ENCODE peak calls at places on chromosomes 12 and 14, in seven cellular contexts. One of them, this sample, is unnamed.

GRCh38 chr14:62599616-62600385 is 445.5 kb downstream of the KCNH5 start:
- DNase-seq in HepG2: no peak
- DNase-seq in H1: no peak
- DNase-seq in GM12878: no peak
- DNase-seq in endothelial cell of umbilical vein: no peak
- DNase-seq in HCT116: no peak
- DNase-seq in K562: no peak
- DNase-seq in this sample: peak

GRCh38 chr14:74223016-74223415 is 16.2 kb upstream of the VSX2 start:
- DNase-seq in endothelial cell of umbilical vein: no peak
- DNase-seq in GM12878: no peak
- DNase-seq in K562: no peak
- DNase-seq in H1: no peak
- DNase-seq in HCT116: no peak
- DNase-seq in HepG2: no peak
- DNase-seq in this sample: no peak

GRCh38 chr12:109653896-109654295 is 59.7 kb upstream of the FAM222A start:
- DNase-seq in HCT116: no peak
- DNase-seq in H1: no peak
- DNase-seq in HepG2: no peak
- DNase-seq in K562: no peak
- DNase-seq in endothelial cell of umbilical vein: no peak
- DNase-seq in GM12878: no peak
- DNase-seq in this sample: no peak

GRCh38 chr12:21472197-21472596 is 29.2 kb downstream of the RECQL start:
- DNase-seq in HepG2: no peak
- DNase-seq in endothelial cell of umbilical vein: no peak
- DNase-seq in H1: no peak
- DNase-seq in GM12878: no peak
- DNase-seq in K562: no peak
- DNase-seq in HCT116: no peak
- DNase-seq in this sample: no peak

GRCh38 chr12:30813741-30814687 is 59.3 kb upstream of the CAPRIN2 start:
- DNase-seq in H1: no peak
- DNase-seq in HCT116: no peak
- DNase-seq in GM12878: no peak
- DNase-seq in HepG2: no peak
- DNase-seq in endothelial cell of umbilical vein: no peak
- DNase-seq in K562: no peak
- DNase-seq in this sample: no peak

GRCh38 chr12:116672842-116673516 is 64.9 kb downstream of the SPRING1 start:
- DNase-seq in HCT116: no peak
- DNase-seq in H1: no peak
- DNase-seq in endothelial cell of umbilical vein: no peak
- DNase-seq in HepG2: no peak
- DNase-seq in K562: no peak
- DNase-seq in GM12878: peak
- DNase-seq in this sample: no peak

GRCh38 chr12:105142259-105142658 is 34.7 kb downstream of the WASHC4 start:
- DNase-seq in endothelial cell of umbilical vein: no peak
- DNase-seq in GM12878: no peak
- DNase-seq in HepG2: no peak
- DNase-seq in HCT116: no peak
- DNase-seq in H1: no peak
- DNase-seq in K562: no peak
- DNase-seq in this sample: no peak

GRCh38 chr12:13816394-13816793 is 165.0 kb downstream of the GRIN2B start:
- DNase-seq in GM12878: no peak
- DNase-seq in HCT116: no peak
- DNase-seq in endothelial cell of umbilical vein: no peak
- DNase-seq in HepG2: no peak
- DNase-seq in K562: no peak
- DNase-seq in H1: no peak
- DNase-seq in this sample: no peak

GRCh38 chr12:131202592-131203378 is 249.1 kb downstream of the ADGRD1 start:
- DNase-seq in K562: no peak
- DNase-seq in GM12878: no peak
- DNase-seq in HCT116: no peak
- DNase-seq in HepG2: no peak
- DNase-seq in endothelial cell of umbilical vein: no peak
- DNase-seq in H1: peak
- DNase-seq in this sample: no peak

GRCh38 chr14:100644784-100645183 is 57.6 kb upstream of the BEGAIN start:
- DNase-seq in HepG2: no peak
- DNase-seq in HCT116: no peak
- DNase-seq in endothelial cell of umbilical vein: no peak
- DNase-seq in GM12878: no peak
- DNase-seq in K562: peak
- DNase-seq in H1: no peak
- DNase-seq in this sample: no peak

GRCh38 chr14:70827366-70828151 is 18.2 kb upstream of the MAP3K9 start:
- DNase-seq in K562: no peak
- DNase-seq in H1: no peak
- DNase-seq in GM12878: no peak
- DNase-seq in HCT116: no peak
- DNase-seq in HepG2: peak
- DNase-seq in endothelial cell of umbilical vein: no peak
- DNase-seq in this sample: no peak

GRCh38 chr14:93532550-93532949 is 101.8 kb downstream of the UNC79 start:
- DNase-seq in H1: no peak
- DNase-seq in HCT116: no peak
- DNase-seq in HepG2: no peak
- DNase-seq in GM12878: no peak
- DNase-seq in K562: no peak
- DNase-seq in endothelial cell of umbilical vein: no peak
- DNase-seq in this sample: no peak

GRCh38 chr12:128190614-128191013 is 76.4 kb upstream of the TMEM132C start:
- DNase-seq in K562: no peak
- DNase-seq in H1: peak
- DNase-seq in HCT116: no peak
- DNase-seq in endothelial cell of umbilical vein: no peak
- DNase-seq in GM12878: no peak
- DNase-seq in HepG2: no peak
- DNase-seq in this sample: no peak

GRCh38 chr12:1660304-1661187 is 30.3 kb upstream of the ADIPOR2 start:
- DNase-seq in GM12878: no peak
- DNase-seq in HCT116: no peak
- DNase-seq in HepG2: peak
- DNase-seq in endothelial cell of umbilical vein: peak
- DNase-seq in K562: no peak
- DNase-seq in H1: no peak
- DNase-seq in this sample: no peak

GRCh38 chr14:48417715-48418500 is 742.5 kb upstream of the MDGA2 start:
- DNase-seq in H1: no peak
- DNase-seq in GM12878: no peak
- DNase-seq in HepG2: no peak
- DNase-seq in K562: no peak
- DNase-seq in HCT116: no peak
- DNase-seq in endothelial cell of umbilical vein: no peak
- DNase-seq in this sample: no peak

GRCh38 chr14:104864267-104865068 is 600 bp upstream of the CEP170B start:
- DNase-seq in GM12878: no peak
- DNase-seq in endothelial cell of umbilical vein: no peak
- DNase-seq in H1: peak
- DNase-seq in K562: peak
- DNase-seq in HepG2: peak
- DNase-seq in HCT116: peak
- DNase-seq in this sample: no peak

DNA sequence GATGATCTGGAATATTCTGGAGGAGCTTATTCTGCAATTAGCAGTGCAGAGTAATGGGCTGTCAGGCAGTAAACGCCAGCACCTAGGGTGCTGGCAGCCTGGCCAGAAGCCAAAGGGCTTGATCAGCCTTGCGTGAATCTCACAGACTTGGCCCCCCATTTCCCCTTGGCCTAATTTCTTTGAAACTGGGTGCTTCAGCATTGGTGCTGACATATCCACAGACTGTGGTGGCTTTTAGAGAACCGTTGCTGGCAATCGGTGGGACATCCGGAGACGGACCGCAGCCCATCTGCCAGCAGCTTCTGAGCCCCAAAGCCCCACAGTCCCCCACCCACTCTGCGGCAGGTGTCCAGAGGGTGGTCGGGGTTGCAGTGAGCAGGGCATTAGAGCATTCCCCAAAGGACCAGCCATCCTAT is 157.1 kb downstream of the CALM1 start:
- DNase-seq in HepG2: no peak
- DNase-seq in H1: no peak
- DNase-seq in endothelial cell of umbilical vein: no peak
- DNase-seq in HCT116: no peak
- DNase-seq in K562: no peak
- DNase-seq in GM12878: no peak
- DNase-seq in this sample: no peak
- TF ChIP-seq EZH2 in HepG2: no peak
- TF ChIP-seq EZH2 in H1: no peak
- TF ChIP-seq EZH2 in endothelial cell of umbilical vein: no peak
- TF ChIP-seq EZH2 in HCT116: no peak
- TF ChIP-seq EZH2 in K562: no peak
- TF ChIP-seq EZH2 in GM12878: no peak
- TF ChIP-seq EZH2 in this sample: no peak

GRCh38 chr14:61515436-61516124 is 179.7 kb upstream of the HIF1A start:
- DNase-seq in GM12878: no peak
- DNase-seq in K562: no peak
- DNase-seq in H1: no peak
- DNase-seq in HepG2: no peak
- DNase-seq in endothelial cell of umbilical vein: no peak
- DNase-seq in HCT116: no peak
- DNase-seq in this sample: no peak
- TF ChIP-seq POLR2AphosphoS5 in GM12878: no peak
- TF ChIP-seq POLR2AphosphoS5 in K562: no peak
- TF ChIP-seq POLR2AphosphoS5 in H1: no peak
- TF ChIP-seq POLR2AphosphoS5 in HepG2: no peak
- TF ChIP-seq POLR2AphosphoS5 in endothelial cell of umbilical vein: no peak
- TF ChIP-seq POLR2AphosphoS5 in HCT116: no peak
- TF ChIP-seq POLR2AphosphoS5 in this sample: no peak

GRCh38 chr14:44009642-44010041 is 497.4 kb downstream of the FSCB start:
- DNase-seq in HCT116: no peak
- DNase-seq in endothelial cell of umbilical vein: no peak
- DNase-seq in HepG2: no peak
- DNase-seq in K562: no peak
- DNase-seq in H1: no peak
- DNase-seq in GM12878: no peak
- DNase-seq in this sample: no peak
- H3K9ac ChIP-seq in HCT116: no peak
- H3K9ac ChIP-seq in endothelial cell of umbilical vein: no peak
- H3K9ac ChIP-seq in HepG2: no peak
- H3K9ac ChIP-seq in K562: no peak
- H3K9ac ChIP-seq in H1: no peak
- H3K9ac ChIP-seq in GM12878: no peak
- H3K9ac ChIP-seq in this sample: no peak

GRCh38 chr12:108019862-108020261 is 109.2 kb upstream of the WSCD2 start:
- DNase-seq in K562: no peak
- DNase-seq in GM12878: no peak
- DNase-seq in H1: no peak
- DNase-seq in HCT116: no peak
- DNase-seq in HepG2: no peak
- DNase-seq in endothelial cell of umbilical vein: no peak
- DNase-seq in this sample: no peak
- TF ChIP-seq EZH2 in K562: no peak
- TF ChIP-seq EZH2 in GM12878: no peak
- TF ChIP-seq EZH2 in H1: no peak
- TF ChIP-seq EZH2 in HCT116: no peak
- TF ChIP-seq EZH2 in HepG2: no peak
- TF ChIP-seq EZH2 in endothelial cell of umbilical vein: no peak
- TF ChIP-seq EZH2 in this sample: no peak

GRCh38 chr12:6333029-6333428 is 8.8 kb downstream of the TNFRSF1A start:
- DNase-seq in GM12878: no peak
- DNase-seq in endothelial cell of umbilical vein: no peak
- DNase-seq in HCT116: no peak
- DNase-seq in HepG2: no peak
- DNase-seq in K562: no peak
- DNase-seq in H1: no peak
- DNase-seq in this sample: no peak
- TF ChIP-seq POLR2AphosphoS5 in GM12878: no peak
- TF ChIP-seq POLR2AphosphoS5 in endothelial cell of umbilical vein: no peak
- TF ChIP-seq POLR2AphosphoS5 in HCT116: no peak
- TF ChIP-seq POLR2AphosphoS5 in HepG2: no peak
- TF ChIP-seq POLR2AphosphoS5 in K562: no peak
- TF ChIP-seq POLR2AphosphoS5 in H1: no peak
- TF ChIP-seq POLR2AphosphoS5 in this sample: no peak

GRCh38 chr12:11782914-11783420 is 133.5 kb downstream of the ETV6 start:
- DNase-seq in endothelial cell of umbilical vein: no peak
- DNase-seq in H1: no peak
- DNase-seq in GM12878: no peak
- DNase-seq in K562: no peak
- DNase-seq in HCT116: no peak
- DNase-seq in HepG2: no peak
- DNase-seq in this sample: no peak

GRCh38 chr12:11777962-11778361 is 128.5 kb downstream of the ETV6 start:
- DNase-seq in HepG2: no peak
- DNase-seq in HCT116: no peak
- DNase-seq in K562: no peak
- DNase-seq in GM12878: no peak
- DNase-seq in H1: no peak
- DNase-seq in endothelial cell of umbilical vein: no peak
- DNase-seq in this sample: no peak

GRCh38 chr12:11778703-11779102 is 129.2 kb downstream of the ETV6 start:
- DNase-seq in K562: no peak
- DNase-seq in HCT116: no peak
- DNase-seq in GM12878: no peak
- DNase-seq in HepG2: no peak
- DNase-seq in endothelial cell of umbilical vein: no peak
- DNase-seq in H1: no peak
- DNase-seq in this sample: no peak

GRCh38 chr12:11780521-11781101 is 131.1 kb downstream of the ETV6 start:
- DNase-seq in HCT116: no peak
- DNase-seq in H1: no peak
- DNase-seq in endothelial cell of umbilical vein: no peak
- DNase-seq in K562: no peak
- DNase-seq in GM12878: peak
- DNase-seq in HepG2: no peak
- DNase-seq in this sample: no peak

GRCh38 chr12:11779286-11779685 is 129.8 kb downstream of the ETV6 start:
- DNase-seq in GM12878: peak
- DNase-seq in K562: no peak
- DNase-seq in H1: no peak
- DNase-seq in HCT116: no peak
- DNase-seq in endothelial cell of umbilical vein: no peak
- DNase-seq in HepG2: no peak
- DNase-seq in this sample: no peak
- H3K9ac ChIP-seq in GM12878: peak
- H3K9ac ChIP-seq in K562: no peak
- H3K9ac ChIP-seq in H1: no peak
- H3K9ac ChIP-seq in HCT116: no peak
- H3K9ac ChIP-seq in endothelial cell of umbilical vein: no peak
- H3K9ac ChIP-seq in HepG2: no peak
- H3K9ac ChIP-seq in this sample: no peak

GRCh38 chr12:71440393-71441349 is 1.1 kb downstream of the LGR5 start:
- DNase-seq in HepG2: peak
- DNase-seq in GM12878: no peak
- DNase-seq in K562: peak
- DNase-seq in H1: peak
- DNase-seq in endothelial cell of umbilical vein: no peak
- DNase-seq in HCT116: no peak
- DNase-seq in this sample: no peak
- TF ChIP-seq EZH2 in HepG2: no peak
- TF ChIP-seq EZH2 in GM12878: no peak
- TF ChIP-seq EZH2 in K562: no peak
- TF ChIP-seq EZH2 in H1: peak
- TF ChIP-seq EZH2 in endothelial cell of umbilical vein: peak
- TF ChIP-seq EZH2 in HCT116: peak
- TF ChIP-seq EZH2 in this sample: no peak